ENCODE peak calls at places on chromosome 3, in ten cellular contexts. M is GM13977, H is psoas muscle, Y is tibial nerve, R is nephron progenitor cell, F is NCI-H1417, W is NCI-H1092, Z is retina, E is PC-3, D is cerebellar cortex. U is an unnamed sample.

GRCh38 chr3:94873751-94874150 is 810.9 kb downstream of the NSUN3 start:
- DNase-seq in Z (no peak), Y (no peak), W (no peak), D (no peak), M (no peak), F (no peak), R (no peak), H (no peak), E (no peak), U (no peak)

GRCh38 chr3:184842433-184842832 is 30.5 kb downstream of the VPS8 start:
- DNase-seq in W (no peak), Y (no peak), Z (no peak), F (no peak), H (no peak), E (no peak), M (no peak), D (no peak), R (no peak), U (no peak)

GRCh38 chr3:195895078-195895899 is 13.1 kb downstream of the TNK2 start:
- DNase-seq in E (peak), Y (no peak), R (peak), H (peak), W (peak), F (peak), Z (peak), M (peak), D (no peak), U (no peak)

GRCh38 chr3:102512734-102513518 is 78.1 kb downstream of the ZPLD1 start:
- DNase-seq in H (no peak), W (no peak), E (peak), M (no peak), F (peak), D (no peak), Y (no peak), Z (no peak), R (no peak), U (peak)

GRCh38 chr3:172601066-172601832 is 78.0 kb upstream of the TNFSF10 start:
- DNase-seq in R (no peak), D (no peak), Z (no peak), H (no peak), E (no peak), M (no peak), Y (no peak), W (no peak), F (no peak), U (no peak)

GRCh38 chr3:70531063-70531657 is 218.7 kb upstream of the MDFIC2 start:
- DNase-seq in Z (peak), R (no peak), Y (no peak), E (peak), M (peak), W (no peak), H (no peak), D (peak), F (peak), U (no peak)

GRCh38 chr3:25043757-25044156 is 384.3 kb upstream of the RARB start:
- DNase-seq in M (no peak), D (no peak), Y (no peak), H (no peak), W (no peak), R (no peak), Z (no peak), E (no peak), F (no peak), U (no peak)

GRCh38 chr3:38039101-38039898 is at the start of gene DLEC1:
- DNase-seq in E (no peak), M (peak), Y (peak), D (no peak), H (peak), R (peak), Z (peak), W (no peak), F (peak), U (no peak)

GRCh38 chr3:101131767-101132166 is 138.5 kb upstream of the ABI3BP start:
- DNase-seq in Y (no peak), H (no peak), M (no peak), E (peak), Z (no peak), R (no peak), D (no peak), F (no peak), W (no peak), U (no peak)

GRCh38 chr3:45940781-45941365 is 2.4 kb upstream of the CXCR6 start:
- DNase-seq in F (no peak), H (no peak), D (no peak), Z (no peak), Y (no peak), E (peak), R (no peak), W (no peak), M (no peak), U (no peak)

GRCh38 chr3:144104679-144105078 is 133.1 kb downstream of the DIPK2A start:
- DNase-seq in Z (no peak), Y (no peak), F (peak), H (no peak), M (no peak), W (no peak), R (no peak), E (no peak), D (no peak), U (no peak)

GRCh38 chr3:125236331-125236903 is 23.9 kb upstream of the SLC12A8 start:
- DNase-seq in E (no peak), M (no peak), Y (no peak), R (no peak), H (no peak), Z (no peak), W (no peak), D (no peak), F (no peak), U (no peak)

GRCh38 chr3:31704651-31705179 is 172.0 kb downstream of the STT3B start:
- DNase-seq in F (peak), M (no peak), Y (no peak), W (no peak), E (peak), D (no peak), H (peak), Z (no peak), R (no peak), U (no peak)

GRCh38 chr3:38332202-38332601 is 14.4 kb upstream of the XYLB start:
- DNase-seq in Y (no peak), E (no peak), Z (no peak), R (no peak), F (no peak), H (no peak), D (no peak), M (no peak), W (no peak), U (no peak)

GRCh38 chr3:63877737-63878393 is 14.2 kb downstream of the ATXN7 start:
- DNase-seq in W (no peak), M (no peak), D (no peak), Y (no peak), H (no peak), R (no peak), F (peak), E (no peak), Z (no peak), U (no peak)

GRCh38 chr3:65778966-65779365 is 259.8 kb downstream of the MAGI1 start:
- DNase-seq in M (no peak), R (peak), W (no peak), Z (peak), D (no peak), Y (no peak), E (peak), F (no peak), H (no peak), U (no peak)

GRCh38 chr3:112378989-112379692 is 46.2 kb downstream of the CD200 start:
- DNase-seq in M (no peak), E (no peak), Y (no peak), Z (no peak), D (no peak), R (no peak), W (no peak), H (no peak), F (no peak), U (no peak)

GRCh38 chr3:42711491-42712343 is 9.1 kb upstream of the HHATL start:
- DNase-seq in F (no peak), R (no peak), Z (no peak), H (no peak), D (no peak), M (no peak), W (no peak), E (peak), Y (no peak), U (no peak)

GRCh38 chr3:11258958-11259357 is 13.2 kb upstream of the ATG7 start:
- DNase-seq in W (no peak), R (no peak), Y (no peak), E (no peak), H (no peak), M (no peak), D (no peak), Z (no peak), F (no peak), U (no peak)

GRCh38 chr3:51942603-51943450 is 664 bp downstream of the PARP3 start:
- DNase-seq in R (no peak), Z (no peak), E (peak), W (no peak), Y (peak), H (peak), M (peak), F (no peak), D (no peak), U (no peak)

GRCh38 chr3:33130144-33130543 is 16.3 kb downstream of the CRTAP start:
- DNase-seq in R (no peak), E (no peak), M (no peak), D (no peak), F (no peak), H (no peak), Z (no peak), W (no peak), Y (no peak), U (no peak)

GRCh38 chr3:168165390-168166269 is 69.9 kb upstream of the GOLIM4 start:
- DNase-seq in R (peak), M (peak), F (peak), W (peak), Z (peak), E (peak), H (peak), D (peak), Y (peak), U (no peak)

GRCh38 chr3:185630182-185630622 is 44.1 kb downstream of the SENP2 start:
- DNase-seq in D (peak), Z (no peak), F (peak), W (no peak), Y (peak), H (peak), E (peak), R (no peak), M (no peak), U (no peak)

GRCh38 chr3:46276497-46277099 is 34.3 kb downstream of the CCR3 start:
- DNase-seq in W (no peak), D (peak), Z (no peak), Y (peak), F (peak), M (peak), E (peak), H (no peak), R (peak), U (no peak)

GRCh38 chr3:67653425-67654098 is 850 bp downstream of the SUCLG2 start:
- DNase-seq in F (no peak), Z (no peak), R (no peak), M (peak), Y (peak), W (no peak), D (no peak), E (peak), H (no peak), U (no peak)

GRCh38 chr3:45964139-45964538 is 20.9 kb downstream of the CXCR6 start:
- DNase-seq in E (no peak), D (no peak), Y (no peak), R (no peak), H (no peak), F (no peak), Z (no peak), W (no peak), M (peak), U (no peak)

GRCh38 chr3:8767667-8768363 is 1.6 kb downstream of the OXTR start:
- DNase-seq in H (no peak), R (peak), W (peak), D (no peak), F (peak), Z (peak), M (peak), Y (no peak), E (peak), U (no peak)

GRCh38 chr3:148036331-148036881 is 627.2 kb downstream of the ZIC1 start:
- DNase-seq in H (no peak), F (no peak), D (no peak), Z (no peak), Y (no peak), W (no peak), E (peak), M (no peak), R (no peak), U (no peak)

GRCh38 chr3:32106929-32107362 is 526 bp downstream of the GPD1L start:
- DNase-seq in M (no peak), W (no peak), D (peak), Y (peak), E (peak), F (peak), R (no peak), Z (no peak), H (peak), U (no peak)

GRCh38 chr3:1275495-1275894 is 182.7 kb downstream of the CNTN6 start:
- DNase-seq in Z (no peak), M (no peak), Y (peak), H (no peak), R (peak), F (peak), W (no peak), E (no peak), D (no peak), U (no peak)

GRCh38 chr3:1183320-1184048 is 90.7 kb downstream of the CNTN6 start:
- DNase-seq in Z (no peak), E (no peak), W (no peak), R (no peak), Y (no peak), H (no peak), F (no peak), D (no peak), M (no peak), U (no peak)

GRCh38 chr3:31226331-31226730 is 306.4 kb upstream of the STT3B start:
- DNase-seq in H (no peak), Z (no peak), D (no peak), W (no peak), Y (no peak), M (no peak), R (no peak), E (no peak), F (no peak), U (no peak)

GRCh38 chr3:10554746-10555145 is 49.4 kb upstream of the ATP2B2 start:
- DNase-seq in F (no peak), D (no peak), R (no peak), Y (no peak), M (no peak), E (no peak), H (no peak), Z (no peak), W (no peak), U (no peak)

GRCh38 chr3:110881069-110881468 is 190.5 kb upstream of the NECTIN3 start:
- DNase-seq in R (no peak), W (peak), Z (no peak), M (no peak), H (no peak), E (peak), F (no peak), Y (no peak), D (peak), U (peak)

GRCh38 chr3:58349792-58350626 is 17.3 kb downstream of the PXK start:
- DNase-seq in E (peak), M (peak), F (peak), W (no peak), Z (no peak), R (no peak), D (no peak), Y (no peak), H (no peak), U (no peak)